ENCODE peak calls at places on chromosomes 2 and 18, in four cellular contexts. T is pancreas, F is esophagus squamous epithelium, Q is foreskin keratinocyte. A is an unnamed sample. For H3K4me1, the result is how much of the 10 kb centered on the place peaks cover.

GRCh38 chr2:214104967-214105366 is 305.9 kb upstream of the VWC2L start:
- DNase-seq in Q (no peak), T (no peak), F (no peak), A (no peak)

GRCh38 chr2:237774811-237775553 is 23.6 kb upstream of the RBM44 start:
- DNase-seq in T (peak), F (no peak), Q (peak), A (peak)

GRCh38 chr2:221111739-221112138 is 460.4 kb downstream of the EPHA4 start:
- DNase-seq in F (no peak), Q (peak), T (no peak), A (no peak)

GRCh38 chr2:165573534-165574461 is 104.3 kb downstream of the CSRNP3 start:
- DNase-seq in Q (peak), F (no peak), T (peak), A (no peak)

GRCh38 chr18:63511285-63511684 is 30.9 kb upstream of the SERPINB12 start:
- DNase-seq in T (no peak), Q (peak), F (no peak), A (no peak)

GRCh38 chr18:68447286-68447685 is 267.6 kb downstream of the TMX3 start:
- DNase-seq in F (no peak), Q (no peak), T (no peak), A (no peak)

GRCh38 chr18:75727479-75727878 is 300.0 kb upstream of the SMIM21 start:
- DNase-seq in Q (no peak), T (no peak), F (no peak), A (peak)

GRCh38 chr2:151630372-151630771 is 103.9 kb downstream of the NEB start:
- DNase-seq in F (no peak), Q (no peak), T (no peak), A (no peak)

GRCh38 chr2:32009479-32010256 is 1.1 kb downstream of the MEMO1 start:
- DNase-seq in Q (no peak), T (peak), F (no peak), A (peak)

GRCh38 chr2:20650412-20650879 is 452 bp downstream of the HS1BP3 start:
- DNase-seq in Q (peak), T (no peak), F (no peak), A (no peak)

GRCh38 chr18:35478520-35479435 is 19.0 kb downstream of the INO80C start:
- DNase-seq in T (no peak), F (no peak), Q (peak), A (no peak)

GRCh38 chr2:186841940-186842339 is 7.0 kb downstream of the ZSWIM2 start:
- DNase-seq in T (no peak), F (no peak), Q (peak), A (no peak)

GRCh38 chr2:26786207-26787023 is 559 bp downstream of the CENPA start:
- DNase-seq in Q (peak), F (no peak), T (no peak), A (peak)

GRCh38 chr2:183123959-183124221 is 353 bp upstream of the NUP35 start:
- DNase-seq in F (no peak), Q (no peak), T (no peak), A (no peak)

GRCh38 chr2:223383315-223383714 is 218.8 kb downstream of the SCG2 start:
- DNase-seq in T (no peak), F (no peak), Q (no peak), A (no peak)

GRCh38 chr2:170739048-170739447 is 23.9 kb downstream of the SP5 start:
- DNase-seq in F (no peak), T (no peak), Q (peak), A (no peak)

GRCh38 chr18:28208268-28208667 is 31.3 kb upstream of the CDH2 start:
- DNase-seq in F (no peak), T (no peak), Q (no peak), A (peak)

DNA sequence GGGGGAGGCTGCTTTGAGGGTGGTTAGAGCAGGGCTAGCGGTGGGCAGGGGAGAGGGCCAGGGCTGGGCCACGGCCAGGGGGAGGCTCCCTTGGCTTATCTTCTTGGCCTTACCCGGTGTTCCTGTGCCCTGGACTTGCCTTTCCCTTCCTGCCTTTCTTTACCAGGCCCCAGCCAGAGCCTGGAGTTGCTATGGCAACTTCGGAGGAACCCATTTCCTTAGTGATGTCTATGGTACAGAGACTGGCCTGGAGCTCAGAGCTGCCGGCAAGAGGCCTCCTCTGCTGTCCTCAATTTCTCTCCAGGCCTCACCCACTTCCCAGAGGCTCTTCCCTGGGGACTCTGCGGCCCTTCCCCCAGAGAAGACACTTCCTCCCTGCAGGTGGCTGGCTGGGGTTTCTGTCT is 11.5 kb downstream of the SPEG start:
- DNase-seq in T (no peak), Q (no peak), F (no peak), A (no peak)
- H3K4me1 ChIP-seq in T (under half), Q (under half), F (under half), A (under half)

GRCh38 chr18:9710037-9710436 is 1.9 kb downstream of the RAB31 start:
- DNase-seq in F (no peak), Q (no peak), T (no peak), A (no peak)

GRCh38 chr18:9708057-9708881 is at the start of gene RAB31:
- DNase-seq in F (peak), Q (no peak), T (peak), A (no peak)

GRCh38 chr18:9707381-9708056 is 582 bp upstream of the RAB31 start:
- DNase-seq in F (no peak), Q (no peak), T (no peak), A (no peak)

GRCh38 chr18:9711361-9712129 is 3.4 kb downstream of the RAB31 start:
- DNase-seq in F (no peak), T (no peak), Q (no peak), A (no peak)

DNA sequence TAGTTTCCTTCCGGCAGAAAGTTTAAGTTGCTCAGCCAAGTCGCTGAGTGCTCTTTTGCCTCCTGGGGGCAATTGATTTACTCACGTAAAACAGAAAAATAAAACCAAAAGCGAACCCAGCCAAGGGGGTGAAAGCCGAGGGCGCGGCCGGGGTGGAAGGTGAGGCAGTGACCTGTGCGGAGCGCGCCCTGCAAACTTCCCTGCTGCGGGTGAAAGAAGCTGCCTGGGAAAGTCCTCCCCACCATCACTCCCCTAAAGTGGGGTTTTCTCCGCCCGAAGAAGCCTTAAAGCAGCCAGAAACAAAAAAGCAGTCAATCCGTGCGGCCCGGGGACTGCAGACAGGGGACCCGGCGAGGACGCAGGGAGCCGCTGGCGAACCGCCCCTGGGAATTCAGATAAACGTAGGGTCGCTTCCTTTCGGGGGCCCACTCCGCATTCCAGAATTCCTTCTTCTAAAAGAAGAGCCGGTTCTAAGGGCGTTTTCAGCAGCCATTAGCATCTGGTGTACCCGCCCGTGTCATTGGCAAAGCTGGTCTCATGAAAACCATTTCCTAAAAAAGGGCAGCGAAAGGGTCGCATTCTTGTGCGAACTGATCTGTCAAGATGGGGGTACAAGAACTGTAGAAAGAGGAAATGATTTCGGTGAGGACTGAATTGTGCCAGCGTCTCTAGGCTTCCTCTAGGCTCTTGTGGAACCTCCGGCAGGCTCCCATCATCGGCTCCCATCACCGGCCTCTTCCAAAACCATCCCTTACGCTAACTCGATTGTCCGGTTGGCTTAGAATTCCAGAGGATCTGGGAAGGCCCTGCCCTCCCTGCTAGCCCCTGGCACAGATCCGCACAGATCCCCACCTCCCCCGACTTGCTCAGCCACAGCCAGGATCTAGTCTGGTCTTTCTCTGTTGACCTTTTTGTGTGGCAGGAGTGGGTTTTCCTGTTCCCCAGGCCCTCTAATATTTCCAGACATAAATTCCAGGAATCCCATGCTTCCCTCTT is 1.1 kb downstream of the RAB31 start:
- DNase-seq in Q (no peak), T (no peak), F (no peak), A (no peak)
- H3K4me1 ChIP-seq in Q (under half), T (under half), F (under half), A (under half)

DNA sequence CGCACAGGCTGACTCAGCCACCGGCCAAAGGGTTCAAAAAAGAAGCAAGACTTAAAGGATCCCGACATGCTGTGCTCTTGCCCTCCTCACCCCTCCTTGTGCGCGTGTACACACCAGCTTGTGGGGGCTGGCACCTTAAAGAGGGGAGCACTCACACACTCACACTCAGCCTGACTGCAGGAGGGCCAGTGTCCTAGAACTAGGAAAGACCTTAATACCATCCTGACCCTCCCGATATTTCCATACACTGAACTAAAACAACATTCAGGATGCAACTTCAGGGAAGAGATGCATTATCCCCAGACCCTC is 5.6 kb downstream of the PKDCC start:
- DNase-seq in T (no peak), Q (no peak), F (no peak), A (no peak)
- H3K4me1 ChIP-seq in T (under half), Q (under half), F (under half), A (under half)

DNA sequence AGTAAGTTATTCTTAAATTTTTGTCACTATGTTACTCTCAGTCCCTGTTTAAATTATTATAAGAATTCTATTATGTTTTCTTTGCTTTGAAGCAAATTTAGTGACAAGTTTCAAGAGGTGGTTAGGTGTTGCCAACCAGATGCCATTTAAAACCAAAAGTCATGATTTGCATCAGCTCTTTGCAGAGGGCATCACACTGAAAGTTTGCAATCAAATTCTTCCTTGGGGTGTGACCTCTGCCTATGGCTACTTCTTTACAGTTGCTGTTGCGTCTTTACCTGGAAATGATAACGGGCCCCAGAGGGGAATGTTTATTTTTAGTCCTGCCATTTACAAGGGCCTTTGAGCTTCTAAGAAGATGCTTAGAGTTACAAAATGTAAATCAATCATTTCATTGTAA is 561.0 kb downstream of the ARHGAP15 start:
- DNase-seq in F (no peak), Q (no peak), T (no peak), A (no peak)
- H3K4me1 ChIP-seq in F (under half), Q (under half), T (under half), A (under half)

GRCh38 chr2:62450716-62451191 is 55.2 kb downstream of the TMEM17 start:
- DNase-seq in F (no peak), T (peak), Q (no peak), A (no peak)

GRCh38 chr2:62457555-62457954 is 48.4 kb downstream of the TMEM17 start:
- DNase-seq in Q (peak), T (peak), F (no peak), A (no peak)

GRCh38 chr2:62456721-62457539 is 49.1 kb downstream of the TMEM17 start:
- DNase-seq in Q (peak), T (peak), F (peak), A (peak)

GRCh38 chr2:62455957-62456692 is 49.9 kb downstream of the TMEM17 start:
- DNase-seq in T (no peak), Q (no peak), F (no peak), A (no peak)

DNA sequence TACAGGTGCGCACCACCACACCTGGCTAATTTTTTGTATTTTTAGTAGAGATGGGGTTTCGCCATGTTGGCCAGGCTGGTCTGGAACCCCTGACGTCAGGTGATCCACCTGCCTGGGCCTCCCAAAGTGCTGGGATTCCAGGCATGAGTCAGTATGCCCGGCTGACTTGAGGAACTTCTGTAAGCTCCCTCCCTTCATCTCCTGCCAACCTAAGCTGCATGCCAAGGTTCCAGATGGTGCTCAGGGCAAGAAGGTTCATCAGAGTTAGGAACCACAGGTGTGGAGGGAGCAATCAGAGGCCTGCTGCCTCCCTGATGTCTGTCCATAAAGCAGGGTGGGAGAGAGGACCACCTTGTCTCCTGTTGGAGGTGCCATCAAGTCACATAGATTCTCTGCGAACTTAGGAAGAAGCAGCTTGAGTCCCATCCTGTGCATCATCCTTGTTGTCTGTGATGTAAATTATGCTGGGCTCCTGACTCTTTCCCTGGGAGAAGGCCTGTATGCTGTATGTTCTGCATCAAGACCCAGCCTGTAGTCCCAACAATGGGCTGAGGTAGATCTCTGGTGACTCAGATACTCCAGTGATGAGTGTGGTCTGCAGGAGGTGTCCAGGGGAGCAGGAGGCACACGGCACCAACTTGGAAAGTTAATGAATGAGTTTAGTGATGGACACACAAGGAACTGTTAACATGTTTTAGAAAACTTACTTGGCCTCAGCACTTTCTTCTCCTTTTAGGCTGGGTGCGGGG is 53.1 kb downstream of the TMEM17 start:
- DNase-seq in T (no peak), F (no peak), Q (peak), A (no peak)
- H3K4me1 ChIP-seq in T (under half), F (under half), Q (under half), A (under half)

GRCh38 chr2:45713126-45713525 is 61.7 kb downstream of the PRKCE start:
- DNase-seq in T (no peak), F (no peak), Q (no peak), A (no peak)
- H3K4me1 ChIP-seq in T (under half), F (under half), Q (under half), A (under half)

GRCh38 chr2:173151671-173152398 is 76.2 kb downstream of the MAP3K20 start:
- DNase-seq in Q (peak), F (no peak), T (no peak), A (no peak)

GRCh38 chr2:173150963-173151362 is 75.3 kb downstream of the MAP3K20 start:
- DNase-seq in Q (peak), T (no peak), F (no peak), A (no peak)

GRCh38 chr2:173148520-173148919 is 72.9 kb downstream of the MAP3K20 start:
- DNase-seq in F (no peak), Q (no peak), T (no peak), A (no peak)

GRCh38 chr2:173149491-173149890 is 73.8 kb downstream of the MAP3K20 start:
- DNase-seq in Q (no peak), T (no peak), F (no peak), A (no peak)

DNA sequence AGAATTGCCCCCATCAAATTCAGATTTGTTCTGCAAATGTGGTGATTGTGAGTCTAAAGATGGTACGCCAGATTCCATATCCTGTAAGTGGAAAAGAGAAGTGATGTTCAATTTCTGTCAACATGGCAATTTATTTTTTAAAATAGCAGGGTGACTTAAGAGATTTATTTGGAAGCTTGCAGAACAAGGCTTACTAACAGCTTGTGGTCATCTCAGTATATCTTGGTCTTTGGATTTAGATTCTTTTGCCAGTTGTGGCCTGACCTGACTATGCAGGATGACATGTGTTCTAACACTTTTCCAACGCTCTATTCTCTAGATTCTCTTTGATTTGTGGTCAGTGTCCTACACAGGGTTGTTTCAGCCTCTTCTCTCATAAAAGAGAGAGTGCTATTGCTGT is 74.4 kb downstream of the MAP3K20 start:
- DNase-seq in Q (no peak), T (no peak), F (no peak), A (no peak)
- H3K4me1 ChIP-seq in Q (half or more), T (under half), F (under half), A (under half)

DNA sequence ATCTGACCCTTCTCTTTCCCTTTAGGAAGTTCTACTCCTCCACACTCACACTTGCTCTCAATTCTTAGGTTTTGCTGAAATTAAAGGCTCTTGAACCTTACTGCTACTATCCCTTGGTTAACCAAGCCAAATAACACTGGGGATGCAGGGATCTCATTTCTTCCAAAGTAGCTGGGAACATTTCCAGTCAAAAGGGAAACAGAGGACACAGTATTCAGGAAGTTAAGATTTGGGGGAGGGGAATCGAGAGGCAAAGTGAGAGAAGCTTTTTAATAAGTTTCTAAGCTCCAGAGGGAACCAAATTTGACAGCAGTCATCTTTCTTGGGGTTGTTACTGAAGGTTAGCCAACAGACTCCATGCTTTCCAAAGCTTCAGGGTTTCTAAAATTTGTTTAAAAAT is 6.2 kb downstream of the SEPTIN2 start:
- DNase-seq in F (no peak), T (no peak), Q (no peak), A (no peak)
- H3K4me1 ChIP-seq in F (half or more), T (under half), Q (under half), A (half or more)

DNA sequence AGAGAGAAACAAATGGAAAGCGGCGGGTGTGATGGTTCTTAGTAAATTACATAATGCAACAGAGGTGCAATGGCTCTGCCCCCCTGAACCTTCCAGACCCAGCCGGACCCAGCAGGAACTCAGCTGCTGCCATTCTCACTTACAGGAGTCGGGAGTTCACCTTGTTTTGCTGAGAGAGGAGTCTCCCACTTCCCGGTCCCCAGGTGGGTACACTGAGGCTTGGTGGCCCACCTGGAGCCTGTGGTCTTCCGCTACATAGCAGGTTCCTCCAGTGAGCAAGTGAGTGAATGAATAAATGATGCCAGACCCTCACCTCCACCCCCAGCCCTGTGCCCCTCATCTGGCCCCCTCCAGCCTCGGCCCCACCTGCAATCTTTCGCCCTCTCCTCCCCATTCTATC is 11.2 kb downstream of the BIN1 start:
- DNase-seq in F (no peak), Q (no peak), T (no peak), A (no peak)
- H3K4me1 ChIP-seq in F (under half), Q (under half), T (under half), A (under half)

A was measured in DND-41.